ENCODE peak calls at places on chromosomes 16 and 17, in four cellular contexts. D, B, L and E are unnamed samples.

GRCh38 chr17:4105232-4105631 is 37.6 kb downstream of the ZZEF1 start:
- DNase-seq in D (no peak), B (no peak), L (no peak), E (no peak)

GRCh38 chr16:56315955-56316354 is 109.4 kb downstream of the AMFR start:
- DNase-seq in L (no peak), D (no peak), B (no peak), E (no peak)

GRCh38 chr16:86186361-86186760 is 287.4 kb downstream of the IRF8 start:
- DNase-seq in L (no peak), B (no peak), D (no peak), E (no peak)

GRCh38 chr17:41322264-41322902 is 6.9 kb upstream of the KRTAP17-1 start:
- DNase-seq in D (peak; percentile 79), L (no peak), B (peak; percentile 8), E (no peak)

GRCh38 chr16:58337090-58337444 is 42.2 kb upstream of the PRSS54 start:
- DNase-seq in B (no peak), L (no peak), D (no peak), E (no peak)

GRCh38 chr16:75287708-75288107 is 36.3 kb upstream of the BCAR1 start:
- DNase-seq in B (peak; percentile 29), L (no peak), D (no peak), E (no peak)

GRCh38 chr17:15123593-15124590 is 141.2 kb downstream of the PMP22 start:
- DNase-seq in L (no peak), B (no peak), D (peak; percentile 93), E (no peak)

GRCh38 chr17:36901506-36901905 is 35.8 kb upstream of the LHX1 start:
- DNase-seq in D (peak; percentile 1), L (no peak), B (no peak), E (no peak)

GRCh38 chr17:79779088-79779529 is 1.2 kb downstream of the CBX2 start:
- DNase-seq in B (no peak), D (no peak), L (no peak), E (no peak)

GRCh38 chr17:35749560-35750412 is 3.3 kb downstream of the GAS2L2 start:
- DNase-seq in L (peak; percentile 45), B (peak; percentile 38), D (no peak), E (no peak)

GRCh38 chr17:27321372-27321771 is 27.5 kb downstream of the WSB1 start:
- DNase-seq in D (no peak), B (no peak), L (no peak), E (no peak)

GRCh38 chr17:6523330-6523729 is 33.0 kb downstream of the PITPNM3 start:
- DNase-seq in D (peak; percentile 22), L (no peak), B (no peak), E (no peak)

GRCh38 chr16:88353232-88353631 is 29.5 kb upstream of the ZNF469 start:
- DNase-seq in D (no peak), B (no peak), L (no peak), E (no peak)

GRCh38 chr17:15490634-15491261 is 23.3 kb upstream of the CDRT4 start:
- DNase-seq in D (peak; percentile 73), B (no peak), L (peak; percentile 7), E (peak; percentile 93)

GRCh38 chr17:75430159-75430748 is 24.8 kb upstream of the GRB2 start:
- DNase-seq in D (no peak), B (no peak), L (no peak), E (no peak)

GRCh38 chr16:66539628-66540469 is 10.1 kb downstream of the TK2 start:
- DNase-seq in D (no peak), B (no peak), L (no peak), E (no peak)

GRCh38 chr17:16434662-16435061 is 19.3 kb downstream of the TRPV2 start:
- DNase-seq in D (no peak), B (no peak), L (no peak), E (no peak)

GRCh38 chr16:24737391-24737871 is 8.0 kb downstream of the TNRC6A start:
- DNase-seq in D (peak; percentile 51), L (no peak), B (no peak), E (no peak)

GRCh38 chr17:14790518-14790917 is 474.6 kb downstream of the PMP22 start:
- DNase-seq in D (peak; percentile 75), B (no peak), L (no peak), E (no peak)

GRCh38 chr17:41421116-41421515 is 3.3 kb downstream of the KRT37 start:
- DNase-seq in D (peak; percentile 37), L (no peak), B (no peak), E (no peak)

GRCh38 chr17:69854381-69854780 is 220.6 kb upstream of the KCNJ16 start:
- DNase-seq in L (no peak), D (no peak), B (no peak), E (no peak)